ENCODE peak calls at places on chromosomes 7 and 10, in four cellular contexts. S is GM12878, M is K562, O is HepG2. A is an unnamed sample.

GRCh38 chr10:62594093-62594520 is 210.4 kb upstream of the ADO start:
- DNase-seq in S (peak), M (peak), O (peak), A (peak)

GRCh38 chr7:132564090-132564489 is 12.2 kb downstream of the PLXNA4 start:
- DNase-seq in S (no peak), M (no peak), O (no peak), A (no peak)

GRCh38 chr10:125035588-125036298 is 93.8 kb downstream of the ZRANB1 start:
- DNase-seq in S (no peak), M (no peak), O (no peak), A (no peak)

GRCh38 chr10:99484626-99485581 is 47.8 kb upstream of the NKX2-3 start:
- DNase-seq in S (no peak), M (peak), O (peak), A (peak)

GRCh38 chr7:27161214-27161720 is 4.1 kb downstream of the HOXA9 start:
- DNase-seq in S (no peak), M (peak), O (no peak), A (no peak)

GRCh38 chr7:147578196-147578595 is 1012.4 kb upstream of the C7orf33 start:
- DNase-seq in S (no peak), M (no peak), O (no peak), A (no peak)

GRCh38 chr10:80196950-80197315 is 8.4 kb downstream of the ANXA11 start:
- DNase-seq in S (no peak), M (no peak), O (no peak), A (no peak)

GRCh38 chr10:52312999-52313349 is 1.1 kb upstream of the DKK1 start:
- DNase-seq in S (no peak), M (no peak), O (no peak), A (peak)

GRCh38 chr7:116528008-116528789 is 3.4 kb downstream of the CAV1 start:
- DNase-seq in S (no peak), M (no peak), O (no peak), A (peak)

GRCh38 chr7:148050492-148051158 is 539.9 kb upstream of the C7orf33 start:
- DNase-seq in S (no peak), M (no peak), O (no peak), A (no peak)

GRCh38 chr7:152145853-152146466 is 120.5 kb downstream of the GALNT11 start:
- DNase-seq in S (no peak), M (no peak), O (peak), A (peak)

GRCh38 chr10:122206471-122207065 is 64.5 kb upstream of the BTBD16 start:
- DNase-seq in S (no peak), M (no peak), O (no peak), A (no peak)

GRCh38 chr7:157444011-157444842 is 107.4 kb downstream of the DNAJB6 start:
- DNase-seq in S (no peak), M (no peak), O (no peak), A (no peak)

GRCh38 chr10:93386496-93387369 is 95.4 kb downstream of the MYOF start:
- DNase-seq in S (no peak), M (no peak), O (no peak), A (no peak)

GRCh38 chr10:131215776-131216175 is 95.7 kb downstream of the TCERG1L start:
- DNase-seq in S (no peak), M (no peak), O (no peak), A (no peak)

GRCh38 chr10:83542774-83543291 is 596.5 kb upstream of the GHITM start:
- DNase-seq in S (peak), M (no peak), O (no peak), A (no peak)

GRCh38 chr7:144439717-144440116 is 36.2 kb upstream of the NOBOX start:
- DNase-seq in S (no peak), M (no peak), O (no peak), A (no peak)

GRCh38 chr7:155466814-155467675 is 9.1 kb downstream of the EN2 start:
- DNase-seq in S (no peak), M (no peak), O (peak), A (no peak)

GRCh38 chr10:4851846-4852245 is 25.8 kb downstream of the AKR1E2 start:
- DNase-seq in S (no peak), M (no peak), O (no peak), A (no peak)

GRCh38 chr7:325051-325798 is 35.3 kb downstream of the FOXL3 start:
- DNase-seq in S (no peak), M (no peak), O (no peak), A (no peak)

GRCh38 chr10:8392216-8392615 is 337.7 kb downstream of the GATA3 start:
- DNase-seq in S (no peak), M (no peak), O (no peak), A (peak)

GRCh38 chr7:116628971-116629586 is 42.9 kb upstream of the MET start:
- DNase-seq in S (no peak), M (no peak), O (no peak), A (peak)

GRCh38 chr10:61342817-61343572 is 110.2 kb downstream of the TMEM26 start:
- DNase-seq in S (no peak), M (no peak), O (no peak), A (no peak)

GRCh38 chr10:30999084-30999712 is 32.5 kb downstream of the ZNF438 start:
- DNase-seq in S (no peak), M (no peak), O (no peak), A (peak)

GRCh38 chr10:3867454-3868273 is 82.7 kb upstream of the KLF6 start:
- DNase-seq in S (no peak), M (no peak), O (no peak), A (no peak)

GRCh38 chr7:74306737-74307469 is 17.7 kb downstream of the CLIP2 start:
- DNase-seq in S (no peak), M (peak), O (no peak), A (no peak)

GRCh38 chr10:29315814-29316213 is 26.9 kb downstream of the LYZL1 start:
- DNase-seq in S (no peak), M (no peak), O (no peak), A (no peak)

GRCh38 chr7:141160246-141160855 is 86.5 kb downstream of the TMEM178B start:
- DNase-seq in S (no peak), M (no peak), O (no peak), A (no peak)

GRCh38 chr10:42753507-42754154 is 29.0 kb upstream of the BMS1 start:
- DNase-seq in S (no peak), M (peak), O (no peak), A (peak)

GRCh38 chr7:32164341-32164996 is 94.3 kb upstream of the PDE1C start:
- DNase-seq in S (no peak), M (peak), O (peak), A (peak)

GRCh38 chr7:104723001-104723400 is 291.0 kb upstream of the KMT2E start:
- DNase-seq in S (no peak), M (no peak), O (no peak), A (no peak)

GRCh38 chr10:131758062-131758941 is 142.5 kb upstream of the PPP2R2D start:
- DNase-seq in S (no peak), M (no peak), O (no peak), A (no peak)

GRCh38 chr10:104146871-104147270 is 24.9 kb downstream of the SFR1 start:
- DNase-seq in S (no peak), M (no peak), O (no peak), A (no peak)

GRCh38 chr10:63105811-63106755 is 27.0 kb upstream of the NRBF2 start:
- DNase-seq in S (no peak), M (no peak), O (no peak), A (no peak)

GRCh38 chr7:157046681-157047080 is 36.2 kb upstream of the MNX1 start:
- DNase-seq in S (no peak), M (no peak), O (no peak), A (no peak)

GRCh38 chr7:108322899-108323298 is 133.3 kb downstream of the NRCAM start:
- DNase-seq in S (no peak), M (no peak), O (no peak), A (no peak)

GRCh38 chr7:141158562-141158961 is 84.7 kb downstream of the TMEM178B start:
- DNase-seq in S (peak), M (no peak), O (no peak), A (peak)

GRCh38 chr10:51203359-51203758 is 129.1 kb downstream of the PRKG1 start:
- DNase-seq in S (no peak), M (no peak), O (no peak), A (no peak)

GRCh38 chr7:102469972-102470825 is 5.4 kb downstream of the LRWD1 start:
- DNase-seq in S (no peak), M (no peak), O (no peak), A (no peak)

GRCh38 chr7:2510909-2511768 is 8.4 kb upstream of the LFNG start:
- DNase-seq in S (no peak), M (no peak), O (peak), A (no peak)
- TF ChIP-seq CEBPB in S (no peak), M (no peak), O (no peak), A (no peak)

DNA sequence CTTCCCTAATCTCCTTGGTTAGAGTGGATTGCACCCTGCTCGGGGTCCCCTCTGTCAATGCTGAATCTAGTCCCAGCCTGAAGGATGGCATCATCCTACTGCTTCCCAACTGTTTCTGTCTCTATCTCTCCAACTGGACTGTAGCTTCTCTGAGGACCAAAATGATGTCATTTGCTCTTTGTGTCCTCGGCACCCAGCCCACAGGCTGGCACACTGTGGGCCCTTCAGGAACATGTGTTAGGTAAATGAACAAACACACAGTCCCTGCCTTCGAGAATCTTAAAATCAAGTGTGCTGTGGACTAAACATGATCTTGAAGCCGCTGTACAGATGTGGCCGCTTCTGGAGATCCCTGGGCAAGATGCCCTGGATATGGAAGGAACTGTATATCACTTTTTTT is 5.0 kb upstream of the CDH23 start:
- DNase-seq in S (no peak), M (no peak), O (no peak), A (no peak)
- TF ChIP-seq JUNB in S (no peak), M (no peak), O (no peak), A (no peak)

GRCh38 chr7:134742688-134743350 is 36.6 kb upstream of the CALD1 start:
- DNase-seq in S (no peak), M (peak), O (no peak), A (no peak)
- TF ChIP-seq CEBPB in S (no peak), M (no peak), O (no peak), A (no peak)

GRCh38 chr10:74379474-74379873 is 228.5 kb downstream of the ADK start:
- DNase-seq in S (no peak), M (no peak), O (no peak), A (no peak)
- TF ChIP-seq JUNB in S (no peak), M (no peak), O (no peak), A (no peak)

GRCh38 chr10:101285093-101285463 is 55.8 kb upstream of the LBX1 start:
- DNase-seq in S (no peak), M (no peak), O (no peak), A (no peak)
- TF ChIP-seq CEBPB in S (no peak), M (no peak), O (no peak), A (no peak)

A was measured in A549.